ENCODE peak calls at places on chromosomes 16 and 17, in eight cellular contexts. One of them, this sample, is unnamed.

GRCh38 chr17:43175213-43176118 is 4.5 kb downstream of the NBR1 start:
- DNase-seq in CD8-positive, alpha-beta T cell: no peak
- DNase-seq in H1: no peak
- DNase-seq in coronary artery: no peak
- DNase-seq in mammary epithelial cell: peak; percentile 26
- DNase-seq in breast epithelium: no peak
- DNase-seq in lower lobe of right lung: no peak
- DNase-seq in stomach: no peak
- DNase-seq in this sample: no peak

GRCh38 chr17:66724581-66725341 is 110.2 kb upstream of the CACNG5 start:
- DNase-seq in CD8-positive, alpha-beta T cell: no peak
- DNase-seq in H1: no peak
- DNase-seq in coronary artery: no peak
- DNase-seq in mammary epithelial cell: no peak
- DNase-seq in breast epithelium: no peak
- DNase-seq in lower lobe of right lung: no peak
- DNase-seq in stomach: peak; percentile 33
- DNase-seq in this sample: peak; percentile 44

GRCh38 chr16:35745821-35746248 is 2286.4 kb downstream of the TP53TG3F start:
- DNase-seq in CD8-positive, alpha-beta T cell: no peak
- DNase-seq in H1: no peak
- DNase-seq in coronary artery: no peak
- DNase-seq in mammary epithelial cell: no peak
- DNase-seq in breast epithelium: no peak
- DNase-seq in lower lobe of right lung: no peak
- DNase-seq in stomach: no peak
- DNase-seq in this sample: no peak

GRCh38 chr17:29972277-29972676 is 30.8 kb downstream of the EFCAB5 start:
- DNase-seq in CD8-positive, alpha-beta T cell: no peak
- DNase-seq in H1: no peak
- DNase-seq in coronary artery: no peak
- DNase-seq in mammary epithelial cell: no peak
- DNase-seq in breast epithelium: no peak
- DNase-seq in lower lobe of right lung: no peak
- DNase-seq in stomach: no peak
- DNase-seq in this sample: no peak

GRCh38 chr17:2137342-2138098 is 82.6 kb downstream of the HIC1 start:
- DNase-seq in CD8-positive, alpha-beta T cell: no peak
- DNase-seq in H1: peak; percentile 53
- DNase-seq in coronary artery: no peak
- DNase-seq in mammary epithelial cell: no peak
- DNase-seq in breast epithelium: no peak
- DNase-seq in lower lobe of right lung: no peak
- DNase-seq in stomach: no peak
- DNase-seq in this sample: no peak

GRCh38 chr17:51402881-51403280 is 142.5 kb downstream of the UTP18 start:
- DNase-seq in CD8-positive, alpha-beta T cell: no peak
- DNase-seq in H1: no peak
- DNase-seq in coronary artery: no peak
- DNase-seq in mammary epithelial cell: no peak
- DNase-seq in breast epithelium: no peak
- DNase-seq in lower lobe of right lung: no peak
- DNase-seq in stomach: no peak
- DNase-seq in this sample: no peak

GRCh38 chr17:46822388-46822921 is 4.0 kb upstream of the WNT3 start:
- DNase-seq in CD8-positive, alpha-beta T cell: no peak
- DNase-seq in H1: peak; percentile 95
- DNase-seq in coronary artery: no peak
- DNase-seq in mammary epithelial cell: no peak
- DNase-seq in breast epithelium: no peak
- DNase-seq in lower lobe of right lung: peak; percentile 64
- DNase-seq in stomach: no peak
- DNase-seq in this sample: peak; percentile 23

GRCh38 chr16:86510465-86511261 is at the start of gene FOXF1:
- DNase-seq in CD8-positive, alpha-beta T cell: no peak
- DNase-seq in H1: peak; percentile 75
- DNase-seq in coronary artery: no peak
- DNase-seq in mammary epithelial cell: peak; percentile 32
- DNase-seq in breast epithelium: no peak
- DNase-seq in lower lobe of right lung: no peak
- DNase-seq in stomach: no peak
- DNase-seq in this sample: no peak

GRCh38 chr17:7852262-7852670 is 2.6 kb upstream of the TMEM88 start:
- DNase-seq in CD8-positive, alpha-beta T cell: no peak
- DNase-seq in H1: no peak
- DNase-seq in coronary artery: no peak
- DNase-seq in mammary epithelial cell: no peak
- DNase-seq in breast epithelium: no peak
- DNase-seq in lower lobe of right lung: peak; percentile 53
- DNase-seq in stomach: no peak
- DNase-seq in this sample: no peak

GRCh38 chr17:7850118-7850504 is 4.8 kb upstream of the TMEM88 start:
- DNase-seq in CD8-positive, alpha-beta T cell: no peak
- DNase-seq in H1: no peak
- DNase-seq in coronary artery: no peak
- DNase-seq in mammary epithelial cell: no peak
- DNase-seq in breast epithelium: no peak
- DNase-seq in lower lobe of right lung: no peak
- DNase-seq in stomach: no peak
- DNase-seq in this sample: no peak

GRCh38 chr17:7852919-7853692 is 1.8 kb upstream of the TMEM88 start:
- DNase-seq in CD8-positive, alpha-beta T cell: no peak
- DNase-seq in H1: peak; percentile 78
- DNase-seq in coronary artery: peak; percentile 71
- DNase-seq in mammary epithelial cell: no peak
- DNase-seq in breast epithelium: no peak
- DNase-seq in lower lobe of right lung: peak; percentile 51
- DNase-seq in stomach: no peak
- DNase-seq in this sample: no peak

GRCh38 chr17:7850970-7851437 is 3.9 kb upstream of the TMEM88 start:
- DNase-seq in CD8-positive, alpha-beta T cell: no peak
- DNase-seq in H1: no peak
- DNase-seq in coronary artery: no peak
- DNase-seq in mammary epithelial cell: no peak
- DNase-seq in breast epithelium: no peak
- DNase-seq in lower lobe of right lung: no peak
- DNase-seq in stomach: no peak
- DNase-seq in this sample: peak; percentile 23

DNA sequence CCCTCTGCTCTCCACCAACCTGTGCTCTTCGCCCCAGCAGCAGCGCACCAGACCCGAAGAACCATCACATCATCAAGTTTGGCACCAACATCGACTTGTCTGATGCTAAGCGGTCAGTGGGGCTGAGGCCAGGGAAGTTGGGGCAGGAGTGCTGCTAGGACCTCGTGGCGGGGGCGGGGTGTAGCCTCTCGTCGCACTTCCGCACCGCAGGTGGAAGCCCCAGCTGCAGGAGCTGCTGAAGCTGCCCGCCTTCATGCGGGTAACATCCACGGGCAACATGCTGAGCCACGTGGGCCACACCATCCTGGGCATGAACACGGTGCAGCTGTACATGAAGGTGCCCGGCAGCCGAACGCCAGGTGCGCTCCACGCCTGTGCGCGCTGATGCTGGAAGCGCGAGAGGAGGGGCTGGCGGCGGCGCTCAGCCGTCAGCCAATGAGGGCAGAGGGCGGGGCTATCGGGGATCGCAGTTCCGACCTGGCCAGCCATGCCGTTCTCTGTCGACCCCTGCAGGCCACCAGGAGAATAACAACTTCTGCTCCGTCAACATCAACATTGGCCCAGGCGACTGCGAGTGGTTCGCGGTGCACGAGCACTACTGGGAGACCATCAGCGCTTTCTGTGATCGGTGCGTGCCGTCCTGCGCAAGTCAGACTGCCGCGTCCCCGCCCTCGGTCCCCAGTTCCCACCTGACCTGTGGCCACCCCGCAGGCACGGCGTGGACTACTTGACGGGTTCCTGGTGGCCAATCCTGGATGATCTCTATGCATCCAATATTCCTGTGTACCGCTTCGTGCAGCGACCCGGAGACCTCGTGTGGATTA is 3.2 kb upstream of the TMEM88 start:
- DNase-seq in CD8-positive, alpha-beta T cell: peak; percentile 91
- DNase-seq in H1: peak; percentile 95
- DNase-seq in coronary artery: peak; percentile 89
- DNase-seq in mammary epithelial cell: peak; percentile 84
- DNase-seq in breast epithelium: peak; percentile 80
- DNase-seq in lower lobe of right lung: peak; percentile 94
- DNase-seq in stomach: peak; percentile 94
- DNase-seq in this sample: peak; percentile 92
- H3K4me3 ChIP-seq in CD8-positive, alpha-beta T cell: peak overlapping the region; percentile 44
- H3K4me3 ChIP-seq in H1: peak overlapping the region; percentile 54
- H3K4me3 ChIP-seq in coronary artery: peak overlapping the region; percentile 18
- H3K4me3 ChIP-seq in mammary epithelial cell: peak overlapping the region; percentile 31
- H3K4me3 ChIP-seq in breast epithelium: peak overlapping the region; percentile 34
- H3K4me3 ChIP-seq in lower lobe of right lung: peak overlapping the region; percentile 37
- H3K4me3 ChIP-seq in stomach: peak overlapping the region; percentile 26
- H3K4me3 ChIP-seq in this sample: no peak overlapping the region

DNA sequence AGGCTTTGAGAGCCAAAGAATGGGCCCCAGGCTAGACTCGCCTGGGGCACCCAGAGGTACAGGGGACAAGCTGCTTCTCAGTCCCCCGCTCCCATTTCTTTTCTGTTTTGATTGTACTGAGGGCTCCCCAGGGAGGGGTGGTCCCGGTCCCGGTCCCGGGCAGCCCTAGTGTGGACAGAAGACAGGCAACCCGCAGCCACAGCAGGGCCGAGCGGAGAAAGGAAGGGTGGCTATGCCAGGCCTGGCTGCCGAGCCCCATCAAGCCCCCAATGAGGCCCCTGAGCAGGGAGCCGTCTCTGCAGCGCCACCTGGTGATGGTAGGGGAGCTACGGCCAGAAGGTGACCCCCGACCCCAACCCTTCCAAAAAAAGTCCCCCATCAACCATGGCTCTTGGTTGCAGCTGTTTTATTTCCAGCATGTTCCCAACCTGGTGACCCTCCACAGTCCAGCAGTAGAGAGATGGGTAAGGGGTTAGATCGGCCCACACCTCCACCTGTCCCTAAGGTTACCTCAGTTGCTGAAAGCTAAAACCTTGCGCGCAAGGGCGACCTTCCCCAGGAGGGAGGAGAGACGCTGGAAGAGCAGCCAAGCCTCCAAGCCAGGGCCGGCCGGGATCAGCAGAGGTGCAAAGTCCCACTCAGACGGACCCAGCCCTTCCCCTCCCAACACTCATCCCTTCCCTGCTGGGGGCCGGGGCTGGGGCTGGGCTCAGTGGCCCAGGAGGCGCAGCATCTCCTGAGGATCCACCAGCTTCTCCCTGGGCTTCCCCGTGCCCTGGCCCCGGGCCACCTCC is 2.6 kb upstream of the GRIN2C start:
- DNase-seq in CD8-positive, alpha-beta T cell: peak; percentile 64
- DNase-seq in H1: peak; percentile 94
- DNase-seq in coronary artery: no peak
- DNase-seq in mammary epithelial cell: no peak
- DNase-seq in breast epithelium: no peak
- DNase-seq in lower lobe of right lung: peak; percentile 82
- DNase-seq in stomach: peak; percentile 70
- DNase-seq in this sample: peak; percentile 56
- TF ChIP-seq CTCF in CD8-positive, alpha-beta T cell: peak; percentile 58
- TF ChIP-seq CTCF in H1: peak; percentile 87
- TF ChIP-seq CTCF in coronary artery: peak; percentile 36
- TF ChIP-seq CTCF in mammary epithelial cell: peak; percentile 33
- TF ChIP-seq CTCF in breast epithelium: no peak
- TF ChIP-seq CTCF in lower lobe of right lung: peak; percentile 68
- TF ChIP-seq CTCF in stomach: no peak
- TF ChIP-seq CTCF in this sample: peak; percentile 33

GRCh38 chr17:520447-521167 is 168.0 kb upstream of the RPH3AL start:
- DNase-seq in CD8-positive, alpha-beta T cell: no peak
- DNase-seq in H1: no peak
- DNase-seq in coronary artery: no peak
- DNase-seq in mammary epithelial cell: no peak
- DNase-seq in breast epithelium: no peak
- DNase-seq in lower lobe of right lung: no peak
- DNase-seq in stomach: no peak
- DNase-seq in this sample: no peak

GRCh38 chr17:524570-524969 is 172.0 kb upstream of the RPH3AL start:
- DNase-seq in CD8-positive, alpha-beta T cell: no peak
- DNase-seq in H1: no peak
- DNase-seq in coronary artery: no peak
- DNase-seq in mammary epithelial cell: no peak
- DNase-seq in breast epithelium: no peak
- DNase-seq in lower lobe of right lung: no peak
- DNase-seq in stomach: no peak
- DNase-seq in this sample: no peak

GRCh38 chr17:521168-521525 is 168.5 kb upstream of the RPH3AL start:
- DNase-seq in CD8-positive, alpha-beta T cell: no peak
- DNase-seq in H1: no peak
- DNase-seq in coronary artery: no peak
- DNase-seq in mammary epithelial cell: no peak
- DNase-seq in breast epithelium: no peak
- DNase-seq in lower lobe of right lung: no peak
- DNase-seq in stomach: no peak
- DNase-seq in this sample: no peak

GRCh38 chr17:521561-522325 is 169.1 kb upstream of the RPH3AL start:
- DNase-seq in CD8-positive, alpha-beta T cell: no peak
- DNase-seq in H1: no peak
- DNase-seq in coronary artery: no peak
- DNase-seq in mammary epithelial cell: no peak
- DNase-seq in breast epithelium: no peak
- DNase-seq in lower lobe of right lung: no peak
- DNase-seq in stomach: no peak
- DNase-seq in this sample: no peak

DNA sequence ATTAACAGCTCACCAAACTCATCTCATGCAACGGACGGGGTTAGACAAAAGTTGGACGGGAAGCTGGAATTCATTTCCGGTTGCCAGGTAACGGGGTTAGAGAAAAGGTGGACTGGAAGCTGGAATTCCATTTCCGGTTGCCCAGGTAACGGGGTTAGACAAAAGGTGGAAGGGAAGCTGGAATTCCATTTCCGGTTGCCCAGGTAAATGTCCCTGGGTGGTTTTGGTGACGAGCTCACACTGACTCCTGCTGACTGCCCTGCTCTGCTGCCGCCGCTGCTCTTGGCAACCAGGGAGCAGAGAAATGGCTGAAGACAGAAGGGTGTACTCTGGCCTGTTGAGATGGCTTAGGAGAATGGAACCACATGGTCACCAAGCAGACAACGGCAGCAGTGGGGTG is 170.3 kb upstream of the RPH3AL start:
- DNase-seq in CD8-positive, alpha-beta T cell: no peak
- DNase-seq in H1: peak; percentile 58
- DNase-seq in coronary artery: no peak
- DNase-seq in mammary epithelial cell: no peak
- DNase-seq in breast epithelium: no peak
- DNase-seq in lower lobe of right lung: no peak
- DNase-seq in stomach: no peak
- DNase-seq in this sample: no peak
- H3K27ac ChIP-seq in CD8-positive, alpha-beta T cell: no peak overlapping the region
- H3K27ac ChIP-seq in H1: peak overlapping the region; percentile 29
- H3K27ac ChIP-seq in coronary artery: no peak overlapping the region
- H3K27ac ChIP-seq in mammary epithelial cell: no peak overlapping the region
- H3K27ac ChIP-seq in breast epithelium: no peak overlapping the region
- H3K27ac ChIP-seq in lower lobe of right lung: peak overlapping the region; percentile 18
- H3K27ac ChIP-seq in stomach: no peak overlapping the region
- H3K27ac ChIP-seq in this sample: no peak overlapping the region

GRCh38 chr17:77402159-77402731 is 261.5 kb downstream of the SEC14L1 start:
- DNase-seq in CD8-positive, alpha-beta T cell: no peak
- DNase-seq in H1: no peak
- DNase-seq in coronary artery: no peak
- DNase-seq in mammary epithelial cell: no peak
- DNase-seq in breast epithelium: no peak
- DNase-seq in lower lobe of right lung: no peak
- DNase-seq in stomach: no peak
- DNase-seq in this sample: no peak

GRCh38 chr17:77399319-77399959 is 258.7 kb downstream of the SEC14L1 start:
- DNase-seq in CD8-positive, alpha-beta T cell: no peak
- DNase-seq in H1: no peak
- DNase-seq in coronary artery: no peak
- DNase-seq in mammary epithelial cell: no peak
- DNase-seq in breast epithelium: no peak
- DNase-seq in lower lobe of right lung: no peak
- DNase-seq in stomach: no peak
- DNase-seq in this sample: no peak

GRCh38 chr17:77403854-77404253 is 263.1 kb downstream of the SEC14L1 start:
- DNase-seq in CD8-positive, alpha-beta T cell: no peak
- DNase-seq in H1: no peak
- DNase-seq in coronary artery: no peak
- DNase-seq in mammary epithelial cell: no peak
- DNase-seq in breast epithelium: no peak
- DNase-seq in lower lobe of right lung: no peak
- DNase-seq in stomach: no peak
- DNase-seq in this sample: no peak

GRCh38 chr17:77398274-77398673 is 257.5 kb downstream of the SEC14L1 start:
- DNase-seq in CD8-positive, alpha-beta T cell: no peak
- DNase-seq in H1: no peak
- DNase-seq in coronary artery: no peak
- DNase-seq in mammary epithelial cell: no peak
- DNase-seq in breast epithelium: no peak
- DNase-seq in lower lobe of right lung: no peak
- DNase-seq in stomach: no peak
- DNase-seq in this sample: no peak

DNA sequence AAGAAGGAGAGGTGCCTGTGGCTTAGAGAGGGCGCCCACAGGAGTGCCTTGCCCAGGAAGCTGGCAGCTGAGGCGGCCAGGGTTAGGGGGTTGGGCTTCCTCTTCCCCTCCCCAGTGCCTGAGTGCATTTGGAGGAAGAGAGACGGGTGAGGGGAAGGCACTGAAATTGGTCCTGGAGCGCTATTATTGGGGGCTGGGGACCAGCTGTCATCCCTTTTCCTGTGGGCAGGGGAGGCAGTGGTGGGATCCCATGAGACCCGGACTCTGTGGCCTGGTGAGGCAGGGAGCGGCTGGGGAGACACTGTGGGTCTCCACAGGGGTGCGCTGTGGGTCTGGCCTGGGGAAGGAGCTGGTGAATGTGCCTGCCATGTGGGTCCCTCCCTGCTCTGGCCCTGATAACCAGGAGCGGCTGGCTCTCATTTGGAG is 259.7 kb downstream of the SEC14L1 start:
- DNase-seq in CD8-positive, alpha-beta T cell: peak; percentile 68
- DNase-seq in H1: no peak
- DNase-seq in coronary artery: no peak
- DNase-seq in mammary epithelial cell: no peak
- DNase-seq in breast epithelium: no peak
- DNase-seq in lower lobe of right lung: peak; percentile 63
- DNase-seq in stomach: peak; percentile 54
- DNase-seq in this sample: no peak
- H3K4me3 ChIP-seq in CD8-positive, alpha-beta T cell: peak overlapping the region; percentile 43
- H3K4me3 ChIP-seq in H1: no peak overlapping the region
- H3K4me3 ChIP-seq in coronary artery: peak overlapping the region; percentile 2
- H3K4me3 ChIP-seq in mammary epithelial cell: no peak overlapping the region
- H3K4me3 ChIP-seq in breast epithelium: peak overlapping the region; percentile 22
- H3K4me3 ChIP-seq in lower lobe of right lung: peak overlapping the region; percentile 25
- H3K4me3 ChIP-seq in stomach: no peak overlapping the region
- H3K4me3 ChIP-seq in this sample: no peak overlapping the region

This sample was measured in colonic mucosa.